ENCODE peak calls at places on chromosomes 13 and 19, in six cellular contexts. C is body of pancreas; X is stimulated activated CD4-positive, alpha-beta T cell treated with anti-CD3 and anti-CD28 coated beads, Interleukin-4, amount 100 ng/mL, for 48 hours; E is foreskin keratinocyte; J is activated T-cell treated with anti-CD3 and anti-CD28 coated beads, Interleukin-2, amount 50 U/mL, for 72 hours; L is endothelial cell. Z is an unnamed sample.

GRCh38 chr19:17281391-17282304 is at the start of gene ANKLE1:
- DNase-seq in C (no peak), X (peak; percentile 38), E (no peak), J (peak; percentile 43), L (peak; percentile 43), Z (peak; percentile 27)

GRCh38 chr19:1767464-1767933 is 14.2 kb downstream of the ONECUT3 start:
- DNase-seq in C (peak; percentile 13), X (peak; percentile 44), E (no peak), J (peak; percentile 56), L (peak; percentile 75), Z (peak; percentile 46)

GRCh38 chr19:3061214-3062161 is 807 bp downstream of the TLE5 start:
- DNase-seq in C (peak; percentile 40), X (peak; percentile 32), E (no peak), J (peak; percentile 60), L (no peak), Z (peak; percentile 76)

GRCh38 chr13:38636756-38637155 is 50.1 kb upstream of the FREM2 start:
- DNase-seq in C (peak; percentile 88), X (no peak), E (no peak), J (no peak), L (no peak), Z (peak; percentile 11)

GRCh38 chr13:97921146-97921776 is 32.2 kb upstream of the IPO5 start:
- DNase-seq in C (no peak), X (no peak), E (no peak), J (no peak), L (no peak), Z (no peak)

GRCh38 chr13:75860935-75861334 is 224.8 kb downstream of the LMO7 start:
- DNase-seq in C (no peak), X (no peak), E (peak; percentile 46), J (no peak), L (no peak), Z (no peak)

GRCh38 chr13:95492044-95492801 is 60.3 kb upstream of the CLDN10 start:
- DNase-seq in C (no peak), X (no peak), E (no peak), J (no peak), L (no peak), Z (peak; percentile 90)

GRCh38 chr19:3289971-3290569 is 65.6 kb downstream of the CELF5 start:
- DNase-seq in C (no peak), X (no peak), E (peak; percentile 48), J (no peak), L (no peak), Z (no peak)

GRCh38 chr19:45290381-45290931 is 32.2 kb downstream of the CKM start:
- DNase-seq in C (no peak), X (no peak), E (no peak), J (no peak), L (no peak), Z (no peak)

GRCh38 chr19:3142292-3142670 is 6.4 kb downstream of the GNA15 start:
- DNase-seq in C (peak; percentile 35), X (peak; percentile 54), E (peak; percentile 90), J (peak; percentile 60), L (no peak), Z (no peak)